ENCODE peak calls at places on chromosomes 4 and X, in eight cellular contexts. S, I, G, M, H, Z, D and F are unnamed samples.

GRCh38 chr4:151315212-151315886 is 10.1 kb downstream of the SH3D19 start:
- DNase-seq in S (no peak), I (no peak), G (no peak), M (no peak), H (no peak), Z (peak; percentile 12), D (no peak), F (peak; percentile 54)

GRCh38 chrX:69073721-69074120 is 91.5 kb downstream of the PJA1 start:
- DNase-seq in S (no peak), I (no peak), G (no peak), M (no peak), H (no peak), Z (no peak), D (no peak), F (no peak)

GRCh38 chr4:148116264-148116663 is 325.9 kb downstream of the NR3C2 start:
- DNase-seq in S (peak; percentile 74), I (no peak), G (no peak), M (no peak), H (no peak), Z (peak; percentile 83), D (no peak), F (no peak)

GRCh38 chr4:92170340-92170739 is 133.4 kb upstream of the GRID2 start:
- DNase-seq in S (no peak), I (no peak), G (no peak), M (no peak), H (no peak), Z (no peak), D (no peak), F (no peak)

GRCh38 chrX:98548550-98548949 is 1664.8 kb downstream of the RPA4 start:
- DNase-seq in S (no peak), I (no peak), G (peak; percentile 9), M (no peak), H (peak; percentile 5), Z (no peak), D (no peak), F (no peak)

GRCh38 chrX:15749642-15750610 is 11.9 kb downstream of the CA5B start:
- DNase-seq in S (no peak), I (no peak), G (no peak), M (no peak), H (no peak), Z (no peak), D (peak; percentile 30), F (no peak)

GRCh38 chr4:77043507-77044131 is 32.2 kb downstream of the CCNI start:
- DNase-seq in S (no peak), I (no peak), G (no peak), M (no peak), H (no peak), Z (no peak), D (no peak), F (no peak)

GRCh38 chr4:169236901-169237626 is 33.7 kb downstream of the SH3RF1 start:
- DNase-seq in S (no peak), I (no peak), G (no peak), M (no peak), H (no peak), Z (no peak), D (peak; percentile 85), F (no peak)

GRCh38 chr4:168509786-168510185 is 12.9 kb downstream of the PALLD start:
- DNase-seq in S (no peak), I (no peak), G (no peak), M (no peak), H (no peak), Z (no peak), D (no peak), F (no peak)

GRCh38 chr4:93776386-93777080 is 52.0 kb upstream of the ATOH1 start:
- DNase-seq in S (no peak), I (no peak), G (no peak), M (no peak), H (no peak), Z (peak; percentile 58), D (no peak), F (no peak)

GRCh38 chr4:189341881-189342280 is 598.8 kb upstream of the FRG1 start:
- DNase-seq in S (no peak), I (no peak), G (no peak), M (no peak), H (no peak), Z (no peak), D (no peak), F (no peak)

GRCh38 chr4:25904748-25905082 is 9.3 kb upstream of the SMIM20 start:
- DNase-seq in S (no peak), I (no peak), G (no peak), M (no peak), H (no peak), Z (no peak), D (no peak), F (no peak)

GRCh38 chrX:20527458-20528099 is 260.9 kb upstream of the RPS6KA3 start:
- DNase-seq in S (peak; percentile 33), I (no peak), G (no peak), M (no peak), H (peak; percentile 23), Z (peak; percentile 32), D (no peak), F (no peak)

GRCh38 chr4:173317003-173317402 is 17.2 kb downstream of the HMGB2 start:
- DNase-seq in S (no peak), I (no peak), G (peak; percentile 52), M (no peak), H (peak; percentile 64), Z (no peak), D (no peak), F (no peak)

GRCh38 chrX:619451-619811 is 11.2 kb upstream of the SHOX start:
- DNase-seq in S (no peak), I (no peak), G (peak; percentile 16), M (no peak), H (no peak), Z (no peak), D (no peak), F (no peak)

GRCh38 chr4:13865871-13866669 is 238.5 kb upstream of the BOD1L1 start:
- DNase-seq in S (no peak), I (no peak), G (no peak), M (no peak), H (no peak), Z (peak; percentile 31), D (no peak), F (no peak)

GRCh38 chrX:100677616-100678181 is 33.7 kb downstream of the SRPX2 start:
- DNase-seq in S (no peak), I (no peak), G (no peak), M (no peak), H (no peak), Z (peak; percentile 53), D (no peak), F (no peak)

GRCh38 chr4:113434247-113434587 is 327.3 kb downstream of the CAMK2D start:
- DNase-seq in S (no peak), I (no peak), G (no peak), M (no peak), H (no peak), Z (peak; percentile 76), D (no peak), F (no peak)

GRCh38 chr4:16967722-16968121 is 69.3 kb upstream of the LDB2 start:
- DNase-seq in S (no peak), I (no peak), G (no peak), M (no peak), H (no peak), Z (peak; percentile 1), D (no peak), F (no peak)

GRCh38 chr4:84887824-84888223 is 78.7 kb downstream of the WDFY3 start:
- DNase-seq in S (no peak), I (no peak), G (no peak), M (no peak), H (no peak), Z (peak; percentile 47), D (no peak), F (no peak)

GRCh38 chr4:153403761-153404160 is 59.3 kb downstream of the MND1 start:
- DNase-seq in S (no peak), I (no peak), G (no peak), M (no peak), H (no peak), Z (no peak), D (no peak), F (no peak)

GRCh38 chr4:125072269-125072668 is 242.5 kb upstream of the FAT4 start:
- DNase-seq in S (no peak), I (no peak), G (no peak), M (no peak), H (no peak), Z (no peak), D (no peak), F (no peak)

GRCh38 chr4:3868146-3868840 is 102.1 kb downstream of the ADRA2C start:
- DNase-seq in S (peak; percentile 42), I (no peak), G (peak; percentile 71), M (no peak), H (peak; percentile 77), Z (no peak), D (no peak), F (no peak)

GRCh38 chr4:8763966-8764901 is 107.4 kb downstream of the HMX1 start:
- DNase-seq in S (no peak), I (no peak), G (peak; percentile 6), M (no peak), H (no peak), Z (no peak), D (no peak), F (no peak)

GRCh38 chr4:32219306-32220075 is 1499.3 kb downstream of the PCDH7 start:
- DNase-seq in S (no peak), I (no peak), G (no peak), M (no peak), H (no peak), Z (no peak), D (no peak), F (no peak)

GRCh38 chrX:13090261-13091110 is 46.1 kb upstream of the FAM9C start:
- DNase-seq in S (peak; percentile 44), I (peak; percentile 39), G (no peak), M (no peak), H (no peak), Z (no peak), D (no peak), F (no peak)

GRCh38 chr4:84878090-84878489 is 88.4 kb downstream of the WDFY3 start:
- DNase-seq in S (no peak), I (no peak), G (no peak), M (no peak), H (no peak), Z (peak; percentile 74), D (no peak), F (no peak)

GRCh38 chrX:104351173-104351769 is 96.5 kb upstream of the ESX1 start:
- DNase-seq in S (no peak), I (no peak), G (no peak), M (no peak), H (peak; percentile 3), Z (peak; percentile 79), D (no peak), F (peak; percentile 41)

GRCh38 chr4:119046263-119046662 is 89.4 kb upstream of the MYOZ2 start:
- DNase-seq in S (no peak), I (no peak), G (no peak), M (no peak), H (no peak), Z (no peak), D (peak; percentile 77), F (no peak)

GRCh38 chr4:31651541-31651940 is 931.4 kb downstream of the PCDH7 start:
- DNase-seq in S (no peak), I (no peak), G (no peak), M (no peak), H (no peak), Z (no peak), D (no peak), F (no peak)

GRCh38 chr4:129144755-129145206 is 48.8 kb downstream of the C4orf33 start:
- DNase-seq in S (no peak), I (no peak), G (no peak), M (no peak), H (no peak), Z (no peak), D (no peak), F (no peak)

GRCh38 chr4:608236-608635 is 17.1 kb upstream of the PDE6B start:
- DNase-seq in S (no peak), I (no peak), G (no peak), M (no peak), H (no peak), Z (no peak), D (no peak), F (no peak)

GRCh38 chr4:10100734-10101216 is 15.8 kb downstream of the WDR1 start:
- DNase-seq in S (no peak), I (no peak), G (no peak), M (no peak), H (no peak), Z (no peak), D (no peak), F (no peak)

GRCh38 chr4:98728433-98728832 is 70.0 kb upstream of the TSPAN5 start:
- DNase-seq in S (peak; percentile 24), I (no peak), G (no peak), M (no peak), H (no peak), Z (peak; percentile 63), D (no peak), F (no peak)